ENCODE peak calls at places on chromosomes 5 and 9, in four cellular contexts. J is fibroblast of lung, L is endodermal cell, C is mesendoderm. H is an unnamed sample.

GRCh38 chr5:16585028-16585667 is 31.6 kb downstream of the RETREG1 start:
- DNase-seq in L (no peak), J (no peak), C (peak; percentile 59), H (peak; percentile 8)

GRCh38 chr5:101942321-101942882 is 353.7 kb downstream of the SLCO4C1 start:
- DNase-seq in C (peak; percentile 74), J (peak; percentile 8), L (peak; percentile 67), H (peak; percentile 29)

GRCh38 chr5:149125386-149125891 is 15.9 kb upstream of the ABLIM3 start:
- DNase-seq in J (peak; percentile 26), C (peak; percentile 87), L (peak; percentile 90), H (peak; percentile 16)

GRCh38 chr9:136643596-136644342 is 18.9 kb upstream of the EGFL7 start:
- DNase-seq in J (no peak), C (no peak), L (no peak), H (no peak)

GRCh38 chr5:168270446-168270845 is 21.0 kb upstream of the WWC1 start:
- DNase-seq in L (peak; percentile 76), C (peak; percentile 89), J (peak; percentile 62), H (no peak)

GRCh38 chr5:60382761-60383160 is 317.2 kb downstream of the DEPDC1B start:
- DNase-seq in J (peak; percentile 23), C (peak; percentile 32), L (no peak), H (peak; percentile 55)

GRCh38 chr5:39158127-39158593 is 61.2 kb downstream of the FYB1 start:
- DNase-seq in L (no peak), J (peak; percentile 7), C (no peak), H (peak; percentile 79)

GRCh38 chr9:98172604-98173003 is 19.8 kb downstream of the CORO2A start:
- DNase-seq in J (no peak), L (peak; percentile 67), C (peak; percentile 73), H (no peak)

GRCh38 chr9:33025572-33026347 is 687 bp downstream of the DNAJA1 start:
- DNase-seq in L (peak; percentile 91), C (peak; percentile 84), J (peak; percentile 36), H (peak; percentile 72)

GRCh38 chr5:59542841-59543825 is 350.4 kb downstream of the PDE4D start:
- DNase-seq in C (no peak), L (no peak), J (peak; percentile 88), H (no peak)

GRCh38 chr9:134381671-134382505 is 55.6 kb downstream of the RXRA start:
- DNase-seq in J (peak; percentile 54), L (no peak), C (no peak), H (no peak)

GRCh38 chr5:72346396-72346795 is 26.2 kb downstream of the PTCD2 start:
- DNase-seq in L (no peak), J (no peak), C (no peak), H (no peak)

GRCh38 chr5:114369680-114370417 is 8.0 kb downstream of the KCNN2 start:
- DNase-seq in L (no peak), C (no peak), J (no peak), H (no peak)

GRCh38 chr5:8730194-8730593 is 815.7 kb downstream of the SEMA5A start:
- DNase-seq in J (peak; percentile 88), L (no peak), C (no peak), H (peak; percentile 74)

GRCh38 chr9:107612136-107612535 is 122.6 kb upstream of the KLF4 start:
- DNase-seq in J (no peak), C (no peak), L (no peak), H (peak; percentile 42)

GRCh38 chr9:28212979-28213378 is 639.7 kb upstream of the C9orf72 start:
- DNase-seq in C (peak; percentile 52), J (peak; percentile 87), L (no peak), H (peak; percentile 74)

GRCh38 chr9:112233769-112234168 is 58.7 kb upstream of the SUSD1 start:
- DNase-seq in L (no peak), J (peak; percentile 66), C (peak; percentile 21), H (peak; percentile 85)

GRCh38 chr5:40605295-40605958 is 74.3 kb upstream of the PTGER4 start:
- DNase-seq in J (peak; percentile 44), C (no peak), L (no peak), H (no peak)

GRCh38 chr9:76688471-76689238 is 75.6 kb upstream of the PCA3 start:
- DNase-seq in L (no peak), J (no peak), C (no peak), H (peak; percentile 43)

GRCh38 chr5:93193756-93194155 is 387.3 kb downstream of the NR2F1-AS1 start:
- DNase-seq in J (peak; percentile 53), L (no peak), C (no peak), H (no peak)

GRCh38 chr9:35760651-35761050 is 6.6 kb upstream of the MSMP start:
- DNase-seq in J (peak; percentile 75), C (no peak), L (no peak), H (no peak)

GRCh38 chr9:76680716-76681431 is 83.4 kb upstream of the PCA3 start:
- DNase-seq in J (no peak), C (no peak), L (no peak), H (peak; percentile 24)

GRCh38 chr5:156094001-156094400 is 233.0 kb upstream of the SGCD start:
- DNase-seq in J (peak; percentile 52), C (peak; percentile 45), L (peak; percentile 64), H (peak; percentile 50)

GRCh38 chr5:67858470-67859096 is 357.0 kb upstream of the PIK3R1 start:
- DNase-seq in J (no peak), C (no peak), L (no peak), H (no peak)

GRCh38 chr5:123150089-123150488 is 61.0 kb downstream of the PRDM6 start:
- DNase-seq in J (no peak), C (no peak), L (no peak), H (no peak)

GRCh38 chr5:6899215-6899614 is 186.0 kb downstream of the TENT4A start:
- DNase-seq in C (no peak), J (no peak), L (no peak), H (peak; percentile 46)

GRCh38 chr9:128244443-128245226 is 31.2 kb downstream of the GOLGA2 start:
- DNase-seq in J (peak; percentile 79), C (peak; percentile 72), L (peak; percentile 79), H (peak; percentile 95)

GRCh38 chr5:1371191-1371590 is 26.3 kb upstream of the CLPTM1L start:
- DNase-seq in C (no peak), L (no peak), J (no peak), H (no peak)

GRCh38 chr5:31934156-31934555 is 240.0 kb downstream of the GOLPH3 start:
- DNase-seq in C (peak; percentile 61), L (peak; percentile 40), J (no peak), H (no peak)

GRCh38 chr5:33370135-33370472 is 70.7 kb upstream of the TARS1 start:
- DNase-seq in J (peak; percentile 98), L (no peak), C (no peak), H (peak; percentile 84)

GRCh38 chr9:121916008-121916407 is 177.1 kb downstream of the TTLL11 start:
- DNase-seq in J (peak; percentile 51), C (no peak), L (no peak), H (peak; percentile 46)

GRCh38 chr5:1836891-1837880 is 36.0 kb downstream of the NDUFS6 start:
- DNase-seq in L (no peak), J (no peak), C (no peak), H (no peak)

DNA sequence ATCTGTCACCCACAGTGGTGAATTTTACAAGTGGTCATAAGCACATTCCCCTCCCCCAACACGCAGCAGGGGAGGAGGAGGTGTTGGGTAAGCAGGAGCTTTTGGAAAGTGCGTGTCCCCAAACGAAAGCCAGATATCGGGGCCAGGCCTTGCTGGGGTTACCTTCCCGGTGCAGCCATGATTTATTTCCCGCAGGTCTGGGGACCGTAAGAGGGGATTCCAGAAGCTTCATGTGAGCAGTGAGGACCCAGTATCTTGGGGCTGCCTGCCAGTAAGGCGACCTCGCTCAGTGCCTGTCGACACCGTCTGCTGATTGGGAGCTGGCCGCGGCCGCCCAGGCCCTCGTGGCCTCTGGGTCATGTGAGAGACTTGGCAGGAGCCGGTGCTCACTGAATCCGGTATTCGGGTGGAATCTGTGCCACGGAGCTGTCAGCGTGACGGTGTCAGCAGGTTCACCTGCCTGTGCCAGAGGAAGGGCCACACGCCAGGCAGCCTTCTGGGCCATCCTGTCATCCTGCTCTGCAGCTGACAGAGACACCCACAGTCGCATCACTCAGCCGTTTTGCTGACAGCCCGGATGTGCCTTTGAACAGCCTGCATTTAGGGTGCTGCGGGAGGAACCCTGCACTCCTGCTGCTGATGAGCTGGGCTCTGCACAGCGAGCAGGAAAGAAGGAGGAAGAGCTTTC is 37.3 kb downstream of the SEC61B start:
- DNase-seq in L (peak; percentile 70), C (peak; percentile 32), J (peak; percentile 30), H (peak; percentile 54)
- H3K9ac ChIP-seq in L (no peak overlapping the region), C (peak overlapping the region; percentile 12), J (no peak overlapping the region), H (peak overlapping the region; percentile 59)

GRCh38 chr9:131398204-131398603 is 4.3 kb downstream of the PRRC2B start:
- DNase-seq in L (no peak), J (peak; percentile 71), C (no peak), H (no peak)
- H3K4me3 ChIP-seq in L (peak overlapping the region; percentile 93), J (peak overlapping the region; percentile 3), C (no peak overlapping the region), H (no peak overlapping the region)

GRCh38 chr5:30385754-30386153 is 807.7 kb upstream of the CDH6 start:
- DNase-seq in L (no peak), J (no peak), C (no peak), H (no peak)
- H3K9ac ChIP-seq in L (no peak overlapping the region), J (no peak overlapping the region), C (no peak overlapping the region), H (no peak overlapping the region)

DNA sequence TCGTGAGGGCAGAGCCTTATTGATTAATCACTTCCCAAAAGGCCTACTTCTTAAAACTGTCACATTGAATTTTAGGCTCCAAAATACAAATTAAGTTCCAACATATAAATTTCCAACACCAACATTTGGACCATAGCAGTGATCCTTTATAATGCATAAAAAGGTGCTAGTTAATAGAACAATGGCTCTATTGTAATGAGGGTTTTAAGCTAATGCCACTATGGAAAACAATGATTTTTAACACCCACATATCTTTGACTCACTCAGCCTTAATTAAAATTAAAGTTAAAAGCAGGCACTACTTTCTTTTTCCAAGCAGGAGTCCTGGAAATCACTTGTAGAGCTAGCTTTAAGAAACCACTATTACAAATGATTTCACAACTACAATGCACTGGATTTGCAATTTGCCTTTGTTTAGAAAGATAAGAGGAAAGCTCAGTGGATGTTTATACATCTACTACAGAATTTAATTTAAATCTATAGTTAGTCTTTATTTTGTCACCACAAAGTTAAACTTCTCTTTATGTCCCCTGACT is 41.8 kb downstream of the DPYSL3 start:
- DNase-seq in J (no peak), L (no peak), C (no peak), H (peak; percentile 15)
- H3K4me3 ChIP-seq in J (no peak overlapping the region), L (no peak overlapping the region), C (no peak overlapping the region), H (no peak overlapping the region)

H was measured in GM23248.